ENCODE peak calls at places on chromosomes 1 and 21, in six cellular contexts. Q is mesendoderm, U is neural progenitor cell, N is neuronal stem cell, R is mesenchymal stem cell, D is keratinocyte. Z is an unnamed sample. For H3K27me3, the result is how much of the 10 kb centered on the place peaks cover.

GRCh38 chr21:33075596-33076195 is 5.8 kb downstream of the OLIG1 start:
- DNase-seq in Q (peak), U (peak), N (no peak), R (no peak), D (no peak), Z (no peak)

GRCh38 chr21:46503922-46504539 is 45.3 kb downstream of the DIP2A start:
- DNase-seq in Q (no peak), U (no peak), N (no peak), R (no peak), D (no peak), Z (no peak)

GRCh38 chr1:228735871-228736586 is 750 bp downstream of the RHOU start:
- DNase-seq in Q (peak), U (peak), N (no peak), R (peak), D (no peak), Z (peak)

GRCh38 chr1:199122532-199123311 is 483.9 kb downstream of the PTPRC start:
- DNase-seq in Q (no peak), U (no peak), N (no peak), R (peak), D (peak), Z (no peak)

GRCh38 chr21:26966978-26967913 is at the start of gene ADAMTS5:
- DNase-seq in Q (peak), U (peak), N (peak), R (peak), D (no peak), Z (peak)

GRCh38 chr1:67735806-67736627 is 51.0 kb downstream of the GADD45A start:
- DNase-seq in Q (peak), U (peak), N (no peak), R (peak), D (no peak), Z (peak)

GRCh38 chr1:100400332-100400933 is 48.1 kb downstream of the CDC14A start:
- DNase-seq in Q (peak), U (peak), N (no peak), R (peak), D (no peak), Z (peak)

GRCh38 chr1:12135612-12136011 is 31.2 kb upstream of the TNFRSF1B start:
- DNase-seq in Q (no peak), U (no peak), N (no peak), R (no peak), D (no peak), Z (no peak)

GRCh38 chr1:59081795-59082194 is 215.1 kb upstream of the FGGY start:
- DNase-seq in Q (no peak), U (no peak), N (no peak), R (no peak), D (no peak), Z (no peak)

GRCh38 chr1:27569506-27570382 is 34.2 kb downstream of the AHDC1 start:
- DNase-seq in Q (peak), U (peak), N (peak), R (no peak), D (no peak), Z (no peak)

GRCh38 chr1:246792603-246793002 is 68.4 kb downstream of the SCCPDH start:
- DNase-seq in Q (no peak), U (no peak), N (no peak), R (no peak), D (no peak), Z (no peak)

GRCh38 chr1:90721210-90722194 is 4.4 kb upstream of the BARHL2 start:
- DNase-seq in Q (peak), U (peak), N (no peak), R (peak), D (no peak), Z (peak)

GRCh38 chr1:90718411-90719320 is 1.6 kb upstream of the BARHL2 start:
- DNase-seq in Q (peak), U (peak), N (no peak), R (no peak), D (no peak), Z (no peak)

GRCh38 chr1:90717665-90718410 is 736 bp upstream of the BARHL2 start:
- DNase-seq in Q (peak), U (peak), N (no peak), R (peak), D (no peak), Z (peak)

GRCh38 chr1:90720137-90720636 is 3.1 kb upstream of the BARHL2 start:
- DNase-seq in Q (no peak), U (no peak), N (no peak), R (no peak), D (no peak), Z (no peak)

GRCh38 chr1:90719321-90720136 is 2.4 kb upstream of the BARHL2 start:
- DNase-seq in Q (peak), U (peak), N (no peak), R (no peak), D (no peak), Z (no peak)
- H3K27me3 ChIP-seq in Q (half or more), U (half or more), N (half or more), R (half or more), D (half or more), Z (half or more)

GRCh38 chr1:113982955-113983742 is 3.9 kb downstream of the OLFML3 start:
- DNase-seq in Q (no peak), U (no peak), N (no peak), R (no peak), D (no peak), Z (no peak)
- H3K9ac ChIP-seq in Q (no peak), U (no peak), N (peak), R (peak), D (no peak), Z (peak)

GRCh38 chr1:4931486-4931885 is 277.1 kb downstream of the AJAP1 start:
- DNase-seq in Q (peak), U (no peak), N (no peak), R (no peak), D (no peak), Z (no peak)
- H3K27me3 ChIP-seq in Q (under half), U (under half), N (under half), R (under half), D (under half), Z (under half)

GRCh38 chr1:116668277-116668676 is 744 bp upstream of the IGSF3 start:
- DNase-seq in Q (no peak), U (no peak), N (no peak), R (no peak), D (no peak), Z (no peak)

GRCh38 chr1:116665001-116665400 is 2.5 kb downstream of the IGSF3 start:
- DNase-seq in Q (no peak), U (no peak), N (no peak), R (no peak), D (no peak), Z (peak)

GRCh38 chr1:116666090-116666489 is 1.4 kb downstream of the IGSF3 start:
- DNase-seq in Q (peak), U (peak), N (no peak), R (peak), D (no peak), Z (peak)

GRCh38 chr1:116666747-116667576 is 571 bp downstream of the IGSF3 start:
- DNase-seq in Q (peak), U (peak), N (peak), R (no peak), D (no peak), Z (peak)

DNA sequence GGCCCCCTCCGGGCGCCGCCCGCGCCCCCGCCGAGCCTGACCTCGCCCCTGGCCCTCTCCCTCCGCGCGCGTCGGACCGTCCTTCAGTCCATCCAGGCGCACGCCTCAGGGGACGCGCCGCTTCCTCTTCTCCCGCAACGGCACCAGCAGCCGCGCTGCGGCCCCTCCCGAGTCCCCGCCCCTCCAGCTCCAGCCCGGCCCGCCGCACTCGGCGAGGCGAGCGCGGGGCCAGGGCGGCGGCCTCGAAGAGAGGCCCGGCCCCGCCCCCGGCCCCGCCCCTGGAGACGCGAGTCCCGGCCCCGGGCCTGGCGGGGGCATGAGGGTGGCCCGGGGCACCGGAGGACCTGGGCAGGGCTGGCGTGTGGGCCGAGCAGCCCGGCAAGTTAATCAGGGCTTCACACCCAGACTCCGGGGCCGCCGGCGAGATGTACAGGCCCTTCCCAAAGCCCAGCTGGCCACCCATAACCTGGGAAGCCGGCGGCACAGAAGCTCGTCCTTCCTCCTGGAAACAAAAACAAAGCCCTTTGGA is at the start of gene IGSF3:
- DNase-seq in Q (peak), U (peak), N (peak), R (peak), D (no peak), Z (peak)
- H3K9ac ChIP-seq in Q (peak), U (no peak), N (peak), R (peak), D (peak), Z (peak)

GRCh38 chr1:4025752-4026151 is 125.7 kb upstream of the C1orf174 start:
- DNase-seq in Q (no peak), U (no peak), N (no peak), R (no peak), D (no peak), Z (no peak)
- H3K27me3 ChIP-seq in Q (under half), U (under half), N (under half), R (under half), D (under half), Z (under half)

DNA sequence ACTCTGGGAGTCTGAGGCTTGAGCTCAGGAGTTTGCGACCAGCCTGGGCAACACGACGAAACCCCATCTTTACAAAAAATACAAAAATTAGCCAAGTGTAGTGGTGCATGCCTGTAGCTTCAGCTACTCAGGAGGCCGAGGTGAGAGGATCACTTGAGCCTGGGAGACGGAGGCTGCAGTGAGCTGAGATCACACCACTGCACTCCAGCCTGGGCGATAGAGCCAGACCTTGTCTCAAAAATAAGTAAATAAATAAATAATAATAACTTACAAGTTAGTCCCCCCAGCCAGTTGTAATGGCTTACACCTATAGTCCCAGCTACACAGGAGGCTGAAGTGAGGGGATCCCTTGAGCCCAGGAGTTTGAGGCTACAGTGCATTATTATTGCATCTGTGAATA is 21.7 kb upstream of the BTG2 start:
- DNase-seq in Q (no peak), U (no peak), N (no peak), R (no peak), D (no peak), Z (no peak)
- H3K9ac ChIP-seq in Q (no peak), U (no peak), N (no peak), R (no peak), D (no peak), Z (no peak)

GRCh38 chr1:39726600-39726999 is 12.1 kb upstream of the PPIE start:
- DNase-seq in Q (no peak), U (no peak), N (no peak), R (no peak), D (no peak), Z (no peak)
- H3K27me3 ChIP-seq in Q (under half), U (half or more), N (under half), R (half or more), D (under half), Z (under half)

GRCh38 chr21:39869141-39869818 is 2.0 kb downstream of the PCP4 start:
- DNase-seq in Q (no peak), U (no peak), N (no peak), R (no peak), D (no peak), Z (no peak)
- H3K9ac ChIP-seq in Q (no peak), U (no peak), N (no peak), R (no peak), D (no peak), Z (no peak)

GRCh38 chr1:208292913-208293312 is 48.7 kb upstream of the PLXNA2 start:
- DNase-seq in Q (no peak), U (no peak), N (no peak), R (no peak), D (no peak), Z (no peak)
- H3K27me3 ChIP-seq in Q (under half), U (under half), N (under half), R (under half), D (under half), Z (under half)

DNA sequence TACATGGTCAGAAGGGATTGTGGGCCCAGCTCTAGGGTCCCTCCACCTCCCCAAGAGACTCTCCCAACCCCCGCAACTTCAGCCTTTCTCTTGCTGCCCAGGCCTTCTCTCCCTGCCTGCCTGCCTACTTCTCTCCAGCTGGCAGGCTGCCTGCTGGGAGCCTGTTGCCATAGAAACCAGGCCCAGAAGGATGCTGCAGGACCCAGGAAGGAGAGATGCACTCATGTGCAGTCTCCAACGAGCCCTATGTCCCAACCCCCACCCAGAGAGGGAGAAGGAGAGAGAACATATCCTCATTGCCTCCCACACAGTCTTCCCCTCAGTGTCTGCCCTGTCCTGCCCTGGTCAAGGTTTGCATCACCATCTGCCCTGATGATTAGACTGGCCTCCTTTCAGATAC is 10.8 kb upstream of the SMIM12 start:
- DNase-seq in Q (no peak), U (peak), N (no peak), R (no peak), D (no peak), Z (no peak)
- H3K9ac ChIP-seq in Q (no peak), U (no peak), N (peak), R (no peak), D (no peak), Z (no peak)